ENCODE peak calls at places on chromosomes 7 and 10, in six cellular contexts. One of them, this sample, is unnamed.
A peak's percentile ranks its signal among the peaks of the same experiment; 100 is the strongest.

GRCh38 chr7:107180378-107180777 is 11.6 kb downstream of the HBP1 start:
- DNase-seq in adrenal gland: peak; percentile 58
- DNase-seq in GM10248: no peak
- DNase-seq in progenitor cell of endocrine pancreas: no peak
- DNase-seq in nephron progenitor cell: no peak
- DNase-seq in A549: peak; percentile 16
- DNase-seq in this sample: peak; percentile 12

GRCh38 chr7:131623154-131623553 is 66.7 kb upstream of the PODXL start:
- DNase-seq in adrenal gland: peak; percentile 46
- DNase-seq in GM10248: no peak
- DNase-seq in progenitor cell of endocrine pancreas: no peak
- DNase-seq in nephron progenitor cell: no peak
- DNase-seq in A549: no peak
- DNase-seq in this sample: no peak

GRCh38 chr7:140686921-140687320 is 9.6 kb upstream of the NDUFB2 start:
- DNase-seq in adrenal gland: no peak
- DNase-seq in GM10248: no peak
- DNase-seq in progenitor cell of endocrine pancreas: no peak
- DNase-seq in nephron progenitor cell: no peak
- DNase-seq in A549: no peak
- DNase-seq in this sample: no peak

GRCh38 chr7:26506196-26506595 is 214.5 kb downstream of the SNX10 start:
- DNase-seq in adrenal gland: no peak
- DNase-seq in GM10248: no peak
- DNase-seq in progenitor cell of endocrine pancreas: no peak
- DNase-seq in nephron progenitor cell: no peak
- DNase-seq in A549: no peak
- DNase-seq in this sample: no peak

GRCh38 chr10:67603701-67604100 is 92.3 kb downstream of the CTNNA3 start:
- DNase-seq in adrenal gland: no peak
- DNase-seq in GM10248: no peak
- DNase-seq in progenitor cell of endocrine pancreas: no peak
- DNase-seq in nephron progenitor cell: no peak
- DNase-seq in A549: no peak
- DNase-seq in this sample: no peak

GRCh38 chr10:44281089-44281613 is 103.7 kb downstream of the CXCL12 start:
- DNase-seq in adrenal gland: no peak
- DNase-seq in GM10248: no peak
- DNase-seq in progenitor cell of endocrine pancreas: no peak
- DNase-seq in nephron progenitor cell: no peak
- DNase-seq in A549: no peak
- DNase-seq in this sample: no peak

GRCh38 chr10:103353281-103353680 is 2.3 kb upstream of the PCGF6 start:
- DNase-seq in adrenal gland: no peak
- DNase-seq in GM10248: no peak
- DNase-seq in progenitor cell of endocrine pancreas: no peak
- DNase-seq in nephron progenitor cell: no peak
- DNase-seq in A549: no peak
- DNase-seq in this sample: no peak

GRCh38 chr10:5413012-5413938 is 918 bp downstream of the NET1 start:
- DNase-seq in adrenal gland: peak; percentile 31
- DNase-seq in GM10248: peak; percentile 32
- DNase-seq in progenitor cell of endocrine pancreas: no peak
- DNase-seq in nephron progenitor cell: no peak
- DNase-seq in A549: peak; percentile 31
- DNase-seq in this sample: peak; percentile 25

GRCh38 chr7:143362126-143362961 is at the start of gene FAM131B:
- DNase-seq in adrenal gland: no peak
- DNase-seq in GM10248: no peak
- DNase-seq in progenitor cell of endocrine pancreas: no peak
- DNase-seq in nephron progenitor cell: peak; percentile 57
- DNase-seq in A549: no peak
- DNase-seq in this sample: no peak

GRCh38 chr7:30894866-30895408 is 16.7 kb upstream of the AQP1 start:
- DNase-seq in adrenal gland: no peak
- DNase-seq in GM10248: no peak
- DNase-seq in progenitor cell of endocrine pancreas: no peak
- DNase-seq in nephron progenitor cell: no peak
- DNase-seq in A549: no peak
- DNase-seq in this sample: no peak
- TF ChIP-seq CTCF in adrenal gland: no peak
- TF ChIP-seq CTCF in GM10248: no peak
- TF ChIP-seq CTCF in progenitor cell of endocrine pancreas: no peak
- TF ChIP-seq CTCF in nephron progenitor cell: no peak
- TF ChIP-seq CTCF in A549: no peak
- TF ChIP-seq CTCF in this sample: no peak

GRCh38 chr10:120945182-120945581 is 94.0 kb downstream of the WDR11 start:
- DNase-seq in adrenal gland: no peak
- DNase-seq in GM10248: no peak
- DNase-seq in progenitor cell of endocrine pancreas: no peak
- DNase-seq in nephron progenitor cell: no peak
- DNase-seq in A549: no peak
- DNase-seq in this sample: no peak
- TF ChIP-seq CTCF in adrenal gland: no peak
- TF ChIP-seq CTCF in GM10248: no peak
- TF ChIP-seq CTCF in progenitor cell of endocrine pancreas: no peak
- TF ChIP-seq CTCF in nephron progenitor cell: no peak
- TF ChIP-seq CTCF in A549: no peak
- TF ChIP-seq CTCF in this sample: no peak

DNA sequence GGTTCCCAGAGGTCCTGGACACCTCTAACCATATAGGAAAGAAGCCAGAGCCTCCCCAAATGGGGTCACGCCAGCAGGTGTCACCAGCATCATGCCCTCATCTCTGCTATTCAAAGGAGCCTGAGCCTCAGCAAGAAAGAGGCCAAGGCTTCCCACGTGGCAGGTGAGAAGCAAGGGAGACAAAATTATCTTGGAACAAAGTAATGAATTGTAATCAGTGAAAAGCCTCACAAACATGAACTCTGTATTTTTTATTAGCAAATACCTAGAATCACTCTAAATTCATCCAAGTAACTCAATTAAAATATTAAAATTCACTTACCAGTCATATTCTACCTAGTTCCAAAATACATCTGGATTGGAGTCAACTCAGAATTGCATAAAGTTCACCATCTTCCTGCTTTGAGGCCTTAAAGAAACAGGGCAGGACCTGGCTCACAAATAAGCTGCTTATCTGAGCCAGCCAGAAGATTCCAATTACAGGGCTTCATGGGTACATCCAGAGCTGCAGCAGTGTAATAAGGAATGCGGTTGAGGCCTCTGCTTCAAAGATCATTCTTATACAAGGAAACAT is 68.7 kb downstream of the SGMS1 start:
- DNase-seq in adrenal gland: no peak
- DNase-seq in GM10248: no peak
- DNase-seq in progenitor cell of endocrine pancreas: no peak
- DNase-seq in nephron progenitor cell: no peak
- DNase-seq in A549: no peak
- DNase-seq in this sample: no peak
- TF ChIP-seq CTCF in adrenal gland: no peak
- TF ChIP-seq CTCF in GM10248: peak; percentile 14
- TF ChIP-seq CTCF in progenitor cell of endocrine pancreas: no peak
- TF ChIP-seq CTCF in nephron progenitor cell: no peak
- TF ChIP-seq CTCF in A549: peak; percentile 25
- TF ChIP-seq CTCF in this sample: no peak

DNA sequence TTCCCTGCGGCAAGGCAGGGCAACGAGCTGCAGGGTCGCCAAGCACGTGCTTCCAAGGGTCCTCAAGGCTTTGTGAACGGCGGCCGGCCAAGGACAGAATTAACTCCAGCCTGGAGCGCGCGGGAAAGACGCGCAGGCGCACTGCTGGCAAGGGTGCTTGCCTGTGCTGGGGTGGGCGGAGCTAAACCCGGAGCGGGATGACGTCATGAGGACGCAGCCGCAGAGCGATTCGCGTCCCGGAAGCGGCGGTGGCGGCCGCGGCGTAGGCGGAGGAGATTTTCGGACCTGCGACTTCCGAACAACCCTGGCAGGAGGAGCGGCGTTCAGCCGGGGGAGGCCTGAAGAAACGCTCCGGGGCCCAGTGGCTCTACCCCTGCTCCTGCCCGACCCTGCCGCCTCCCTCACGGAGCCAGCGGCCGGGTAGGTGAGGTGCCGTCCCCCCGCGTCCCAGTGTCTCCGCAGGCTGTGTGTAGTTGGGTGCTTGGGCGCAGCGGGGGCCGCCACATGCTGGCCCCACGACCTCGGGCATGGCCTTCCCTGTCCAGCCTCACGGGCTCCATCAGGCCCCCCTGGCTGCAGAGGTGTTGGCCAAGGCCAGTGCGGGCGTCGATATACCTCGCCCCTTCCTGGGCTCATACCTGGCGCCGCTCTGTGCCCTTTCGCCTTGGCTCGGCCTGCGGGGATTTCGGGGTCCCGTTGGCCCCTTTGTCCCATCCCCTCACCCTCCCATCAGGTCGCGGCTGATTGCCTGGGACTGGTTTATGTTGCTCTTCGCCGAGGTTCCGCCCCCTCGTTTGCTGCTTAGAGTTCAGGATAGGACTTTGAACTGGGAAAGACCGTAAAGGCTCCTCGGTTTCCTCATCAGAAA is at the start of gene ZFYVE27:
- DNase-seq in adrenal gland: peak; percentile 98
- DNase-seq in GM10248: peak; percentile 99
- DNase-seq in progenitor cell of endocrine pancreas: peak; percentile 96
- DNase-seq in nephron progenitor cell: peak; percentile 98
- DNase-seq in A549: peak; percentile 98
- DNase-seq in this sample: peak; percentile 95
- TF ChIP-seq CTCF in adrenal gland: no peak
- TF ChIP-seq CTCF in GM10248: no peak
- TF ChIP-seq CTCF in progenitor cell of endocrine pancreas: peak; percentile 20
- TF ChIP-seq CTCF in nephron progenitor cell: no peak
- TF ChIP-seq CTCF in A549: no peak
- TF ChIP-seq CTCF in this sample: no peak

GRCh38 chr7:127066974-127067373 is 185.8 kb downstream of the GRM8 start:
- DNase-seq in adrenal gland: no peak
- DNase-seq in GM10248: no peak
- DNase-seq in progenitor cell of endocrine pancreas: no peak
- DNase-seq in nephron progenitor cell: no peak
- DNase-seq in A549: no peak
- DNase-seq in this sample: peak; percentile 57
- TF ChIP-seq CTCF in adrenal gland: no peak
- TF ChIP-seq CTCF in GM10248: peak; percentile 4
- TF ChIP-seq CTCF in progenitor cell of endocrine pancreas: peak; percentile 52
- TF ChIP-seq CTCF in nephron progenitor cell: peak; percentile 14
- TF ChIP-seq CTCF in A549: no peak
- TF ChIP-seq CTCF in this sample: peak; percentile 48

This sample was measured in Calu3.